ENCODE peak calls at places on chromosomes 1 and 21, in eight cellular contexts. J, A, N, G, M, K, O and B are unnamed samples.

GRCh38 chr1:30008998-30009657 is 714.3 kb downstream of the MATN1 start:
- DNase-seq in J (no peak), A (no peak), N (no peak), G (no peak), M (no peak), K (no peak), O (no peak), B (peak)

GRCh38 chr1:116947090-116947489 is 37.4 kb downstream of the PTGFRN start:
- DNase-seq in J (no peak), A (no peak), N (no peak), G (no peak), M (no peak), K (no peak), O (no peak), B (no peak)

GRCh38 chr1:8643542-8644536 is 173.6 kb downstream of the RERE start:
- DNase-seq in J (no peak), A (no peak), N (no peak), G (peak), M (no peak), K (peak), O (no peak), B (no peak)

GRCh38 chr1:101697057-101697456 is 299.7 kb downstream of the OLFM3 start:
- DNase-seq in J (no peak), A (no peak), N (no peak), G (no peak), M (peak), K (no peak), O (peak), B (no peak)

GRCh38 chr1:20290624-20291597 is at the start of gene VWA5B1:
- DNase-seq in J (peak), A (no peak), N (no peak), G (no peak), M (no peak), K (no peak), O (no peak), B (no peak)

GRCh38 chr1:21552715-21553114 is 43.5 kb downstream of the ALPL start:
- DNase-seq in J (no peak), A (no peak), N (no peak), G (no peak), M (peak), K (no peak), O (peak), B (no peak)

GRCh38 chr1:154445040-154445472 is 39.9 kb downstream of the IL6R start:
- DNase-seq in J (no peak), A (no peak), N (peak), G (no peak), M (peak), K (no peak), O (peak), B (no peak)

GRCh38 chr1:39575191-39576015 is 1.2 kb downstream of the PABPC4 start:
- DNase-seq in J (peak), A (no peak), N (peak), G (peak), M (peak), K (peak), O (peak), B (no peak)

GRCh38 chr1:2372551-2373490 is 18.5 kb downstream of the MORN1 start:
- DNase-seq in J (no peak), A (no peak), N (no peak), G (no peak), M (no peak), K (no peak), O (no peak), B (no peak)

GRCh38 chr1:184199036-184199796 is 147.7 kb downstream of the TSEN15 start:
- DNase-seq in J (no peak), A (no peak), N (no peak), G (no peak), M (no peak), K (no peak), O (no peak), B (no peak)

GRCh38 chr1:197029749-197030148 is 37.3 kb downstream of the F13B start:
- DNase-seq in J (no peak), A (no peak), N (no peak), G (no peak), M (peak), K (no peak), O (no peak), B (no peak)

GRCh38 chr21:43364261-43364510 is 62.7 kb downstream of the SIK1 start:
- DNase-seq in J (no peak), A (no peak), N (no peak), G (no peak), M (no peak), K (no peak), O (no peak), B (no peak)

GRCh38 chr1:231683439-231684165 is 57.0 kb downstream of the DISC1 start:
- DNase-seq in J (no peak), A (peak), N (no peak), G (no peak), M (no peak), K (peak), O (no peak), B (no peak)

GRCh38 chr1:39622427-39622826 is 17.0 kb downstream of the HEYL start:
- DNase-seq in J (no peak), A (no peak), N (no peak), G (no peak), M (no peak), K (no peak), O (no peak), B (no peak)

GRCh38 chr1:59057211-59057694 is 239.6 kb upstream of the FGGY start:
- DNase-seq in J (no peak), A (no peak), N (no peak), G (no peak), M (peak), K (no peak), O (peak), B (peak)

GRCh38 chr1:224380003-224380402 is 23.3 kb downstream of the CNIH4 start:
- DNase-seq in J (no peak), A (no peak), N (no peak), G (no peak), M (no peak), K (no peak), O (no peak), B (no peak)

GRCh38 chr1:200640373-200641174 is 20.0 kb upstream of the KIF14 start:
- DNase-seq in J (no peak), A (no peak), N (no peak), G (no peak), M (no peak), K (no peak), O (peak), B (no peak)

GRCh38 chr1:21576031-21576797 is 67.0 kb downstream of the ALPL start:
- DNase-seq in J (no peak), A (no peak), N (no peak), G (no peak), M (no peak), K (no peak), O (no peak), B (no peak)

GRCh38 chr1:109895720-109896504 is 14.7 kb upstream of the CSF1 start:
- DNase-seq in J (peak), A (no peak), N (no peak), G (no peak), M (no peak), K (no peak), O (peak), B (no peak)

GRCh38 chr1:118504867-118505266 is 319.8 kb upstream of the SPAG17 start:
- DNase-seq in J (no peak), A (no peak), N (no peak), G (no peak), M (no peak), K (peak), O (no peak), B (no peak)

GRCh38 chr1:162680419-162681126 is 48.3 kb downstream of the DDR2 start:
- DNase-seq in J (no peak), A (no peak), N (no peak), G (no peak), M (no peak), K (no peak), O (no peak), B (no peak)

GRCh38 chr21:38486221-38486620 is 12.1 kb downstream of the ERG start:
- DNase-seq in J (no peak), A (no peak), N (no peak), G (no peak), M (peak), K (no peak), O (peak), B (no peak)

GRCh38 chr1:115641762-115642167 is at the start of gene VANGL1:
- DNase-seq in J (peak), A (no peak), N (no peak), G (peak), M (peak), K (peak), O (peak), B (peak)

GRCh38 chr1:1431845-1432565 is 3.5 kb upstream of the VWA1 start:
- DNase-seq in J (no peak), A (no peak), N (no peak), G (no peak), M (no peak), K (no peak), O (peak), B (no peak)

GRCh38 chr1:243315455-243315854 is 59.6 kb downstream of the SDCCAG8 start:
- DNase-seq in J (no peak), A (no peak), N (no peak), G (no peak), M (peak), K (no peak), O (no peak), B (no peak)

GRCh38 chr1:41540886-41541591 is 56.6 kb upstream of the EDN2 start:
- DNase-seq in J (no peak), A (no peak), N (no peak), G (no peak), M (no peak), K (no peak), O (peak), B (no peak)

GRCh38 chr1:3348196-3348865 is 106.1 kb upstream of the ARHGEF16 start:
- DNase-seq in J (no peak), A (no peak), N (no peak), G (no peak), M (no peak), K (no peak), O (no peak), B (no peak)

GRCh38 chr1:218945050-218945449 is 228.6 kb upstream of the LYPLAL1 start:
- DNase-seq in J (no peak), A (no peak), N (no peak), G (no peak), M (peak), K (no peak), O (peak), B (no peak)